ENCODE peak calls at places on chromosomes 11 and 22, in seven cellular contexts. One of them, this sample, is unnamed.

GRCh38 chr11:8090756-8091155 is 9.7 kb downstream of the TUB start:
- DNase-seq in SK-N-SH: peak; percentile 79
- DNase-seq in CD8-positive, alpha-beta T cell: no peak
- DNase-seq in brain microvascular endothelial cell: peak; percentile 37
- DNase-seq in cardiac muscle cell: peak; percentile 46
- DNase-seq in CD4-positive, alpha-beta T cell: no peak
- DNase-seq in OCI-LY7: peak; percentile 51
- DNase-seq in this sample: no peak

GRCh38 chr11:128687321-128687720 is 6.6 kb upstream of the FLI1 start:
- DNase-seq in SK-N-SH: peak; percentile 58
- DNase-seq in CD8-positive, alpha-beta T cell: no peak
- DNase-seq in brain microvascular endothelial cell: no peak
- DNase-seq in cardiac muscle cell: peak; percentile 45
- DNase-seq in CD4-positive, alpha-beta T cell: no peak
- DNase-seq in OCI-LY7: no peak
- DNase-seq in this sample: no peak

GRCh38 chr11:10429526-10429925 is 25.5 kb upstream of the AMPD3 start:
- DNase-seq in SK-N-SH: no peak
- DNase-seq in CD8-positive, alpha-beta T cell: no peak
- DNase-seq in brain microvascular endothelial cell: no peak
- DNase-seq in cardiac muscle cell: no peak
- DNase-seq in CD4-positive, alpha-beta T cell: no peak
- DNase-seq in OCI-LY7: no peak
- DNase-seq in this sample: no peak

GRCh38 chr22:42717197-42717967 is 3.3 kb downstream of the A4GALT start:
- DNase-seq in SK-N-SH: no peak
- DNase-seq in CD8-positive, alpha-beta T cell: no peak
- DNase-seq in brain microvascular endothelial cell: no peak
- DNase-seq in cardiac muscle cell: peak; percentile 19
- DNase-seq in CD4-positive, alpha-beta T cell: no peak
- DNase-seq in OCI-LY7: peak; percentile 72
- DNase-seq in this sample: no peak

GRCh38 chr11:71936825-71937224 is 8.0 kb downstream of the RNF121 start:
- DNase-seq in SK-N-SH: peak; percentile 15
- DNase-seq in CD8-positive, alpha-beta T cell: no peak
- DNase-seq in brain microvascular endothelial cell: peak; percentile 76
- DNase-seq in cardiac muscle cell: peak; percentile 57
- DNase-seq in CD4-positive, alpha-beta T cell: no peak
- DNase-seq in OCI-LY7: no peak
- DNase-seq in this sample: no peak

GRCh38 chr11:34345012-34345804 is 12.6 kb downstream of the ABTB2 start:
- DNase-seq in SK-N-SH: no peak
- DNase-seq in CD8-positive, alpha-beta T cell: no peak
- DNase-seq in brain microvascular endothelial cell: peak; percentile 77
- DNase-seq in cardiac muscle cell: peak; percentile 77
- DNase-seq in CD4-positive, alpha-beta T cell: no peak
- DNase-seq in OCI-LY7: no peak
- DNase-seq in this sample: peak; percentile 20

GRCh38 chr11:112564228-112564955 is 303.7 kb upstream of the PLET1 start:
- DNase-seq in SK-N-SH: no peak
- DNase-seq in CD8-positive, alpha-beta T cell: no peak
- DNase-seq in brain microvascular endothelial cell: peak; percentile 47
- DNase-seq in cardiac muscle cell: peak; percentile 51
- DNase-seq in CD4-positive, alpha-beta T cell: no peak
- DNase-seq in OCI-LY7: no peak
- DNase-seq in this sample: no peak

GRCh38 chr11:92406472-92406871 is 181.9 kb downstream of the FAT3 start:
- DNase-seq in SK-N-SH: no peak
- DNase-seq in CD8-positive, alpha-beta T cell: no peak
- DNase-seq in brain microvascular endothelial cell: no peak
- DNase-seq in cardiac muscle cell: no peak
- DNase-seq in CD4-positive, alpha-beta T cell: no peak
- DNase-seq in OCI-LY7: no peak
- DNase-seq in this sample: no peak

GRCh38 chr22:32541481-32541880 is 66.9 kb downstream of the FBXO7 start:
- DNase-seq in SK-N-SH: no peak
- DNase-seq in CD8-positive, alpha-beta T cell: no peak
- DNase-seq in brain microvascular endothelial cell: no peak
- DNase-seq in cardiac muscle cell: no peak
- DNase-seq in CD4-positive, alpha-beta T cell: no peak
- DNase-seq in OCI-LY7: no peak
- DNase-seq in this sample: no peak

GRCh38 chr11:134846776-134847722 is 435.0 kb upstream of the B3GAT1 start:
- DNase-seq in SK-N-SH: no peak
- DNase-seq in CD8-positive, alpha-beta T cell: no peak
- DNase-seq in brain microvascular endothelial cell: no peak
- DNase-seq in cardiac muscle cell: no peak
- DNase-seq in CD4-positive, alpha-beta T cell: no peak
- DNase-seq in OCI-LY7: no peak
- DNase-seq in this sample: no peak

GRCh38 chr11:12170984-12171383 is 60.6 kb downstream of the MICAL2 start:
- DNase-seq in SK-N-SH: no peak
- DNase-seq in CD8-positive, alpha-beta T cell: no peak
- DNase-seq in brain microvascular endothelial cell: no peak
- DNase-seq in cardiac muscle cell: peak; percentile 93
- DNase-seq in CD4-positive, alpha-beta T cell: no peak
- DNase-seq in OCI-LY7: no peak
- DNase-seq in this sample: no peak

GRCh38 chr11:11857769-11858168 is 16.0 kb downstream of the USP47 start:
- DNase-seq in SK-N-SH: no peak
- DNase-seq in CD8-positive, alpha-beta T cell: no peak
- DNase-seq in brain microvascular endothelial cell: no peak
- DNase-seq in cardiac muscle cell: no peak
- DNase-seq in CD4-positive, alpha-beta T cell: no peak
- DNase-seq in OCI-LY7: no peak
- DNase-seq in this sample: no peak

GRCh38 chr11:69353696-69354544 is 60.0 kb downstream of the MYEOV start:
- DNase-seq in SK-N-SH: peak; percentile 49
- DNase-seq in CD8-positive, alpha-beta T cell: no peak
- DNase-seq in brain microvascular endothelial cell: peak; percentile 8
- DNase-seq in cardiac muscle cell: no peak
- DNase-seq in CD4-positive, alpha-beta T cell: no peak
- DNase-seq in OCI-LY7: no peak
- DNase-seq in this sample: no peak

GRCh38 chr11:45607995-45608394 is 57.4 kb downstream of the CHST1 start:
- DNase-seq in SK-N-SH: no peak
- DNase-seq in CD8-positive, alpha-beta T cell: no peak
- DNase-seq in brain microvascular endothelial cell: no peak
- DNase-seq in cardiac muscle cell: peak; percentile 55
- DNase-seq in CD4-positive, alpha-beta T cell: no peak
- DNase-seq in OCI-LY7: no peak
- DNase-seq in this sample: no peak

GRCh38 chr11:96154802-96155520 is 188.0 kb downstream of the MAML2 start:
- DNase-seq in SK-N-SH: no peak
- DNase-seq in CD8-positive, alpha-beta T cell: no peak
- DNase-seq in brain microvascular endothelial cell: peak; percentile 77
- DNase-seq in cardiac muscle cell: peak; percentile 64
- DNase-seq in CD4-positive, alpha-beta T cell: no peak
- DNase-seq in OCI-LY7: no peak
- DNase-seq in this sample: peak; percentile 30

GRCh38 chr11:134676516-134677287 is 264.7 kb upstream of the B3GAT1 start:
- DNase-seq in SK-N-SH: no peak
- DNase-seq in CD8-positive, alpha-beta T cell: no peak
- DNase-seq in brain microvascular endothelial cell: no peak
- DNase-seq in cardiac muscle cell: no peak
- DNase-seq in CD4-positive, alpha-beta T cell: no peak
- DNase-seq in OCI-LY7: no peak
- DNase-seq in this sample: no peak

GRCh38 chr11:67665537-67666302 is 8.7 kb downstream of the ALDH3B2 start:
- DNase-seq in SK-N-SH: peak; percentile 48
- DNase-seq in CD8-positive, alpha-beta T cell: no peak
- DNase-seq in brain microvascular endothelial cell: no peak
- DNase-seq in cardiac muscle cell: no peak
- DNase-seq in CD4-positive, alpha-beta T cell: no peak
- DNase-seq in OCI-LY7: peak; percentile 35
- DNase-seq in this sample: no peak

GRCh38 chr11:29518389-29519174 is 498.2 kb downstream of the KCNA4 start:
- DNase-seq in SK-N-SH: no peak
- DNase-seq in CD8-positive, alpha-beta T cell: no peak
- DNase-seq in brain microvascular endothelial cell: no peak
- DNase-seq in cardiac muscle cell: peak; percentile 55
- DNase-seq in CD4-positive, alpha-beta T cell: no peak
- DNase-seq in OCI-LY7: peak; percentile 83
- DNase-seq in this sample: no peak

GRCh38 chr22:39291501-39291900 is 27.9 kb downstream of the RPL3 start:
- DNase-seq in SK-N-SH: no peak
- DNase-seq in CD8-positive, alpha-beta T cell: no peak
- DNase-seq in brain microvascular endothelial cell: no peak
- DNase-seq in cardiac muscle cell: no peak
- DNase-seq in CD4-positive, alpha-beta T cell: no peak
- DNase-seq in OCI-LY7: no peak
- DNase-seq in this sample: no peak

GRCh38 chr11:67546852-67547251 is 23.6 kb upstream of the CABP2 start:
- DNase-seq in SK-N-SH: no peak
- DNase-seq in CD8-positive, alpha-beta T cell: no peak
- DNase-seq in brain microvascular endothelial cell: no peak
- DNase-seq in cardiac muscle cell: no peak
- DNase-seq in CD4-positive, alpha-beta T cell: no peak
- DNase-seq in OCI-LY7: no peak
- DNase-seq in this sample: no peak

GRCh38 chr11:36350137-36350513 is 54.0 kb downstream of the PRR5L start:
- DNase-seq in SK-N-SH: no peak
- DNase-seq in CD8-positive, alpha-beta T cell: no peak
- DNase-seq in brain microvascular endothelial cell: no peak
- DNase-seq in cardiac muscle cell: no peak
- DNase-seq in CD4-positive, alpha-beta T cell: no peak
- DNase-seq in OCI-LY7: no peak
- DNase-seq in this sample: no peak

GRCh38 chr11:23789938-23790371 is 706.9 kb upstream of the LUZP2 start:
- DNase-seq in SK-N-SH: no peak
- DNase-seq in CD8-positive, alpha-beta T cell: no peak
- DNase-seq in brain microvascular endothelial cell: peak; percentile 20
- DNase-seq in cardiac muscle cell: peak; percentile 27
- DNase-seq in CD4-positive, alpha-beta T cell: no peak
- DNase-seq in OCI-LY7: no peak
- DNase-seq in this sample: no peak

GRCh38 chr11:40567392-40567791 is 892.1 kb downstream of the LRRC4C start:
- DNase-seq in SK-N-SH: no peak
- DNase-seq in CD8-positive, alpha-beta T cell: no peak
- DNase-seq in brain microvascular endothelial cell: no peak
- DNase-seq in cardiac muscle cell: no peak
- DNase-seq in CD4-positive, alpha-beta T cell: no peak
- DNase-seq in OCI-LY7: no peak
- DNase-seq in this sample: no peak

GRCh38 chr22:19179472-19180048 is 1.0 kb upstream of the SLC25A1 start:
- DNase-seq in SK-N-SH: peak; percentile 87
- DNase-seq in CD8-positive, alpha-beta T cell: no peak
- DNase-seq in brain microvascular endothelial cell: peak; percentile 83
- DNase-seq in cardiac muscle cell: peak; percentile 93
- DNase-seq in CD4-positive, alpha-beta T cell: no peak
- DNase-seq in OCI-LY7: peak; percentile 84
- DNase-seq in this sample: peak; percentile 72

GRCh38 chr11:67405688-67406339 is 1.9 kb downstream of the TBC1D10C start:
- DNase-seq in SK-N-SH: no peak
- DNase-seq in CD8-positive, alpha-beta T cell: no peak
- DNase-seq in brain microvascular endothelial cell: no peak
- DNase-seq in cardiac muscle cell: no peak
- DNase-seq in CD4-positive, alpha-beta T cell: no peak
- DNase-seq in OCI-LY7: no peak
- DNase-seq in this sample: no peak

GRCh38 chr11:131606936-131607335 is 236.5 kb downstream of the NTM start:
- DNase-seq in SK-N-SH: no peak
- DNase-seq in CD8-positive, alpha-beta T cell: no peak
- DNase-seq in brain microvascular endothelial cell: no peak
- DNase-seq in cardiac muscle cell: no peak
- DNase-seq in CD4-positive, alpha-beta T cell: no peak
- DNase-seq in OCI-LY7: no peak
- DNase-seq in this sample: no peak
- H3K27ac ChIP-seq in SK-N-SH: no peak overlapping the region
- H3K27ac ChIP-seq in CD8-positive, alpha-beta T cell: no peak overlapping the region
- H3K27ac ChIP-seq in brain microvascular endothelial cell: no peak overlapping the region
- H3K27ac ChIP-seq in cardiac muscle cell: no peak overlapping the region
- H3K27ac ChIP-seq in CD4-positive, alpha-beta T cell: no peak overlapping the region
- H3K27ac ChIP-seq in OCI-LY7: no peak overlapping the region
- H3K27ac ChIP-seq in this sample: no peak overlapping the region

DNA sequence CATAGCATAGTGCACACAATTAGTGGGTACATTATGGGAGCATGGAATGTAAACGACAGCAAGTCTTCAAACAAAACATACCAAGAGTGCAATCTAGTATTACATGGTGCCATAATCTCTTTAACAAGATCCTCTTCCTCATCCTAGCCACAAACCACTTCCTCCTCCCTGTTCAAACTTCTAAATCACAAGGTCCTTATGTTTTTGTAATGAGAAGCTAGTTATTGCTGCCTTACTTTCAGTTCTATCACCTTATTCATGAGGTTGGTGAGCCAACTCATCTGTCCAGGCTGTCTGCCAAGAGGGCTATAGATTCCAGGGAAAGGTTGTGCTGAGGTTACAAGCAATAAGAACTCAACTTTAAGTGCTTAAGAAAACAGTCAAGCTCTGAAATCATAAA is 195.4 kb upstream of the ARHGAP20 start:
- DNase-seq in SK-N-SH: no peak
- DNase-seq in CD8-positive, alpha-beta T cell: no peak
- DNase-seq in brain microvascular endothelial cell: peak; percentile 90
- DNase-seq in cardiac muscle cell: peak; percentile 93
- DNase-seq in CD4-positive, alpha-beta T cell: no peak
- DNase-seq in OCI-LY7: peak; percentile 16
- DNase-seq in this sample: no peak
- H3K27ac ChIP-seq in SK-N-SH: peak overlapping the region; percentile 60
- H3K27ac ChIP-seq in CD8-positive, alpha-beta T cell: no peak overlapping the region
- H3K27ac ChIP-seq in brain microvascular endothelial cell: peak overlapping the region; percentile 77
- H3K27ac ChIP-seq in cardiac muscle cell: no peak overlapping the region
- H3K27ac ChIP-seq in CD4-positive, alpha-beta T cell: no peak overlapping the region
- H3K27ac ChIP-seq in OCI-LY7: no peak overlapping the region
- H3K27ac ChIP-seq in this sample: no peak overlapping the region

GRCh38 chr11:130178992-130179391 is 19.4 kb downstream of the ST14 start:
- DNase-seq in SK-N-SH: no peak
- DNase-seq in CD8-positive, alpha-beta T cell: no peak
- DNase-seq in brain microvascular endothelial cell: no peak
- DNase-seq in cardiac muscle cell: no peak
- DNase-seq in CD4-positive, alpha-beta T cell: no peak
- DNase-seq in OCI-LY7: no peak
- DNase-seq in this sample: no peak

GRCh38 chr11:130180896-130181294 is 21.3 kb downstream of the ST14 start:
- DNase-seq in SK-N-SH: no peak
- DNase-seq in CD8-positive, alpha-beta T cell: no peak
- DNase-seq in brain microvascular endothelial cell: no peak
- DNase-seq in cardiac muscle cell: no peak
- DNase-seq in CD4-positive, alpha-beta T cell: no peak
- DNase-seq in OCI-LY7: no peak
- DNase-seq in this sample: no peak

GRCh38 chr11:130178441-130178971 is 18.9 kb downstream of the ST14 start:
- DNase-seq in SK-N-SH: no peak
- DNase-seq in CD8-positive, alpha-beta T cell: no peak
- DNase-seq in brain microvascular endothelial cell: no peak
- DNase-seq in cardiac muscle cell: no peak
- DNase-seq in CD4-positive, alpha-beta T cell: no peak
- DNase-seq in OCI-LY7: peak; percentile 87
- DNase-seq in this sample: no peak

GRCh38 chr11:130180491-130180890 is 20.9 kb downstream of the ST14 start:
- DNase-seq in SK-N-SH: no peak
- DNase-seq in CD8-positive, alpha-beta T cell: no peak
- DNase-seq in brain microvascular endothelial cell: no peak
- DNase-seq in cardiac muscle cell: no peak
- DNase-seq in CD4-positive, alpha-beta T cell: no peak
- DNase-seq in OCI-LY7: peak; percentile 66
- DNase-seq in this sample: no peak

GRCh38 chr11:130179396-130180306 is 20.1 kb downstream of the ST14 start:
- DNase-seq in SK-N-SH: no peak
- DNase-seq in CD8-positive, alpha-beta T cell: no peak
- DNase-seq in brain microvascular endothelial cell: no peak
- DNase-seq in cardiac muscle cell: no peak
- DNase-seq in CD4-positive, alpha-beta T cell: no peak
- DNase-seq in OCI-LY7: peak; percentile 76
- DNase-seq in this sample: no peak
- H3K27ac ChIP-seq in SK-N-SH: no peak overlapping the region
- H3K27ac ChIP-seq in CD8-positive, alpha-beta T cell: no peak overlapping the region
- H3K27ac ChIP-seq in brain microvascular endothelial cell: no peak overlapping the region
- H3K27ac ChIP-seq in cardiac muscle cell: no peak overlapping the region
- H3K27ac ChIP-seq in CD4-positive, alpha-beta T cell: no peak overlapping the region
- H3K27ac ChIP-seq in OCI-LY7: peak overlapping the region; percentile 99
- H3K27ac ChIP-seq in this sample: no peak overlapping the region

GRCh38 chr11:66186470-66186869 is 82.0 kb upstream of the RAB1B start:
- DNase-seq in SK-N-SH: no peak
- DNase-seq in CD8-positive, alpha-beta T cell: no peak
- DNase-seq in brain microvascular endothelial cell: no peak
- DNase-seq in cardiac muscle cell: no peak
- DNase-seq in CD4-positive, alpha-beta T cell: no peak
- DNase-seq in OCI-LY7: no peak
- DNase-seq in this sample: no peak
- H3K27ac ChIP-seq in SK-N-SH: no peak overlapping the region
- H3K27ac ChIP-seq in CD8-positive, alpha-beta T cell: no peak overlapping the region
- H3K27ac ChIP-seq in brain microvascular endothelial cell: no peak overlapping the region
- H3K27ac ChIP-seq in cardiac muscle cell: no peak overlapping the region
- H3K27ac ChIP-seq in CD4-positive, alpha-beta T cell: no peak overlapping the region
- H3K27ac ChIP-seq in OCI-LY7: no peak overlapping the region
- H3K27ac ChIP-seq in this sample: no peak overlapping the region